ENCODE peak calls at places on chromosome 5, in four cellular contexts. One of them, this sample, is unnamed.

GRCh38 chr5:176578391-176578808 is 29.3 kb downstream of the CDHR2 start:
- DNase-seq in IMR-90: peak
- DNase-seq in adrenal gland: peak
- DNase-seq in ovary: no peak
- DNase-seq in this sample: no peak

GRCh38 chr5:110900829-110901228 is 162.0 kb downstream of the SLC25A46 start:
- DNase-seq in IMR-90: peak
- DNase-seq in ovary: no peak
- DNase-seq in adrenal gland: no peak
- DNase-seq in this sample: no peak

GRCh38 chr5:144207875-144208444 is 37.3 kb downstream of the KCTD16 start:
- DNase-seq in ovary: no peak
- DNase-seq in adrenal gland: no peak
- DNase-seq in IMR-90: no peak
- DNase-seq in this sample: no peak

GRCh38 chr5:54651482-54652076 is 134.0 kb downstream of the SNX18 start:
- DNase-seq in IMR-90: peak
- DNase-seq in adrenal gland: peak
- DNase-seq in ovary: peak
- DNase-seq in this sample: peak

GRCh38 chr5:16542275-16542674 is 74.5 kb downstream of the RETREG1 start:
- DNase-seq in IMR-90: no peak
- DNase-seq in adrenal gland: no peak
- DNase-seq in ovary: no peak
- DNase-seq in this sample: no peak

GRCh38 chr5:41404757-41405156 is 105.6 kb downstream of the PLCXD3 start:
- DNase-seq in ovary: no peak
- DNase-seq in adrenal gland: no peak
- DNase-seq in IMR-90: no peak
- DNase-seq in this sample: no peak

GRCh38 chr5:54383225-54383624 is 72.3 kb upstream of the HSPB3 start:
- DNase-seq in adrenal gland: no peak
- DNase-seq in IMR-90: peak
- DNase-seq in ovary: no peak
- DNase-seq in this sample: no peak

GRCh38 chr5:178768371-178769260 is 38.2 kb upstream of the ZNF354A start:
- DNase-seq in ovary: no peak
- DNase-seq in IMR-90: no peak
- DNase-seq in adrenal gland: no peak
- DNase-seq in this sample: no peak

GRCh38 chr5:2239237-2239910 is 356.6 kb upstream of the IRX4 start:
- DNase-seq in adrenal gland: no peak
- DNase-seq in IMR-90: no peak
- DNase-seq in ovary: no peak
- DNase-seq in this sample: no peak

GRCh38 chr5:96609369-96609768 is 52.8 kb upstream of the CAST start:
- DNase-seq in ovary: no peak
- DNase-seq in IMR-90: no peak
- DNase-seq in adrenal gland: no peak
- DNase-seq in this sample: no peak

GRCh38 chr5:179963375-179963774 is 55.7 kb upstream of the TBC1D9B start:
- DNase-seq in ovary: no peak
- DNase-seq in IMR-90: no peak
- DNase-seq in adrenal gland: no peak
- DNase-seq in this sample: no peak

GRCh38 chr5:133877351-133878235 is 90.8 kb downstream of the C5orf15 start:
- DNase-seq in adrenal gland: no peak
- DNase-seq in IMR-90: no peak
- DNase-seq in ovary: no peak
- DNase-seq in this sample: no peak

GRCh38 chr5:96113170-96113939 is 151.7 kb upstream of the ELL2 start:
- DNase-seq in adrenal gland: no peak
- DNase-seq in IMR-90: no peak
- DNase-seq in ovary: no peak
- DNase-seq in this sample: no peak

GRCh38 chr5:143200781-143201398 is 202.6 kb downstream of the NR3C1 start:
- DNase-seq in adrenal gland: peak
- DNase-seq in IMR-90: peak
- DNase-seq in ovary: no peak
- DNase-seq in this sample: no peak

GRCh38 chr5:38692346-38692745 is 135.9 kb upstream of the LIFR start:
- DNase-seq in adrenal gland: no peak
- DNase-seq in IMR-90: no peak
- DNase-seq in ovary: no peak
- DNase-seq in this sample: no peak
- H3K27ac ChIP-seq in adrenal gland: no peak
- H3K27ac ChIP-seq in IMR-90: no peak
- H3K27ac ChIP-seq in ovary: no peak
- H3K27ac ChIP-seq in this sample: no peak

GRCh38 chr5:130550553-130550940 is 614.5 kb downstream of the HINT1 start:
- DNase-seq in IMR-90: no peak
- DNase-seq in ovary: no peak
- DNase-seq in adrenal gland: no peak
- DNase-seq in this sample: no peak
- TF ChIP-seq CTCF in IMR-90: no peak
- TF ChIP-seq CTCF in ovary: no peak
- TF ChIP-seq CTCF in adrenal gland: no peak
- TF ChIP-seq CTCF in this sample: no peak

GRCh38 chr5:33997331-33997983 is 10.4 kb downstream of the AMACR start:
- DNase-seq in ovary: peak
- DNase-seq in adrenal gland: peak
- DNase-seq in IMR-90: peak
- DNase-seq in this sample: peak

GRCh38 chr5:33994845-33995244 is 10.4 kb upstream of the SLC45A2 start:
- DNase-seq in adrenal gland: no peak
- DNase-seq in IMR-90: peak
- DNase-seq in ovary: no peak
- DNase-seq in this sample: no peak

DNA sequence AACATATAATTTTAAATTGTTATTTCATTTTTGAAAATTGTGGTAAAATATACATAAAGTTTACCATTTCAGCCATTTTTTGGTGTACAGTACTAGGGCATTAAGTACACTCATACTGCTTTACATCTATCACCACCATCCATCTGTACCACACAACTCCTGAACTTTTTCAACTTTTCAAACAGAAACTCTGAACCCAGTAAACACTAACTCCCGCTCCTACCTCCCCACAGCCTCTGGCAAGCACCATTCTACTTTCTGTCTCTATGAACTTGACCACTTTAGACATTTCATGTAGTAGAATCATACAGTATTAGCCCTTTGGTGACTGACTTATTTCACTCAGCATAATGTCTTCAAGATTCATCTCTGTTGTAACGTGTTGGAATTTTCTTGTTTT is 8.4 kb upstream of the SLC45A2 start:
- DNase-seq in IMR-90: no peak
- DNase-seq in ovary: no peak
- DNase-seq in adrenal gland: no peak
- DNase-seq in this sample: no peak
- H3K27ac ChIP-seq in IMR-90: no peak
- H3K27ac ChIP-seq in ovary: no peak
- H3K27ac ChIP-seq in adrenal gland: no peak
- H3K27ac ChIP-seq in this sample: no peak

GRCh38 chr5:29001666-29002065 is 1963.3 kb upstream of the CDH9 start:
- DNase-seq in ovary: no peak
- DNase-seq in IMR-90: no peak
- DNase-seq in adrenal gland: no peak
- DNase-seq in this sample: no peak
- TF ChIP-seq CTCF in ovary: no peak
- TF ChIP-seq CTCF in IMR-90: no peak
- TF ChIP-seq CTCF in adrenal gland: no peak
- TF ChIP-seq CTCF in this sample: no peak

DNA sequence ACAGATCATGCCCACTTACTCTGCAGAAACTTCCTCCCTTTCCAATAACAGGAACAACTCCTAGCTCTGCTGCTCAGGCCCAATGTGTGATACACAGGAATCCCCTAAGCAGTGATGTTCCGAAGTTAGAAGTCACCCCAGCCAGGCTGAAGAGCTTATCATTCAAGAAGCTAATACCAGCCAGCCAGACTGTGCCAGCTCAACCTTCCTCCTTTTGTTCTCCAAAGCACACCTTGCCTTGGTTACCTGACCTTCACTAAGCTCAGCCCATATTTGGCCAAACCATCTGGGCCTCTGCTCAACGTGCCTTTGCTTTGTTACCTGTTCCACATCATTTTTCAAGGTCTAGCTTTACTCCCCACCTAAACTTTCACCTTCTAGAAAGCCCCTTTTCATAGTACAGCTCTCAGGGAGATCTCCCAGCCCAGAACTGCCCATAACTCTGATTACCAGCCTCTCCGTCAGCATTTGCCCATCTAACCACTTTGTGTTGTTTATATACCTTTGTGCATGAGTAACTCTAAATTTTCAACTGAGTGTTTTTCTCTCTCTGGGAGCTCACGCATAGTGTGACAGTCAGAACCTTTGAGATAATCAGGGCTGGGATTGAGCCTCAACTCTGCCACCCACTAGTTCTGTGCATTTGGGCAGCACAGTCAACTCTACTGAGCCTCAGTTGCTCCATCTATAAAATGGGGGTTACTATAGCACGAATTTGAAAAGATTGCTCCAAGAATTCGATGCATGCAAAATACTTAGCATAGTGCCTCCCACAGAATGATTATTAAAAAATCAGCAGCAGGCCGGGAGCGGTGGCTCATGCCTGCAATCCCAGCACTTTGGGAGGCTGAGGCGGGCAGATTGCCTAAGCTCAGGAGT is 107.6 kb upstream of the CPEB4 start:
- DNase-seq in IMR-90: no peak
- DNase-seq in ovary: no peak
- DNase-seq in adrenal gland: no peak
- DNase-seq in this sample: no peak
- H3K27ac ChIP-seq in IMR-90: peak
- H3K27ac ChIP-seq in ovary: no peak
- H3K27ac ChIP-seq in adrenal gland: peak
- H3K27ac ChIP-seq in this sample: no peak

GRCh38 chr5:139393497-139394122 is 1.3 kb downstream of the PROB1 start:
- DNase-seq in adrenal gland: no peak
- DNase-seq in ovary: no peak
- DNase-seq in IMR-90: no peak
- DNase-seq in this sample: no peak

GRCh38 chr5:139394123-139394653 is 716 bp downstream of the PROB1 start:
- DNase-seq in IMR-90: no peak
- DNase-seq in ovary: peak
- DNase-seq in adrenal gland: peak
- DNase-seq in this sample: no peak

GRCh38 chr5:139392324-139392677 is 2.6 kb upstream of the MZB1 start:
- DNase-seq in adrenal gland: no peak
- DNase-seq in IMR-90: no peak
- DNase-seq in ovary: no peak
- DNase-seq in this sample: no peak

GRCh38 chr5:139391570-139392323 is 2.0 kb upstream of the MZB1 start:
- DNase-seq in adrenal gland: no peak
- DNase-seq in ovary: no peak
- DNase-seq in IMR-90: peak
- DNase-seq in this sample: no peak

GRCh38 chr5:139392678-139393496 is 2.0 kb downstream of the PROB1 start:
- DNase-seq in adrenal gland: peak
- DNase-seq in ovary: peak
- DNase-seq in IMR-90: no peak
- DNase-seq in this sample: no peak
- TF ChIP-seq CTCF in adrenal gland: no peak
- TF ChIP-seq CTCF in ovary: no peak
- TF ChIP-seq CTCF in IMR-90: peak
- TF ChIP-seq CTCF in this sample: no peak

DNA sequence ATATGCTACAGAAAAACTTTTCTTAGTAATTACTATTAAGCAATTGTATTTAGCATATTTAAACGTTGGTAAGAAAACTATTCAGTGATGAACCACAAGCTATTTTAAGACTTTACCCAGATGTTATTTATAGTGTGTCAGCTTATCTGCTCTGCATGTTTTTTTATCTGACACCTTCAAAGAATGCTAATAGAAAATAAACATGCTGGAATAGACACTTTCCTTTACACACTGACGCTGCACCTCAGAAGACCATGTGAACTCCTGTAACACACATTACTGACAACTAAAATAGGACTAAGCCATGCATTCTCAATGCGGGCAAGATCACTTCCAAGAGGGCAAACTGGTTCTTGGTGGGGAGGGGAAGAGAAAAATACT is 38.3 kb downstream of the FNIP1 start:
- DNase-seq in adrenal gland: no peak
- DNase-seq in ovary: no peak
- DNase-seq in IMR-90: peak
- DNase-seq in this sample: no peak
- H3K27ac ChIP-seq in adrenal gland: no peak
- H3K27ac ChIP-seq in ovary: no peak
- H3K27ac ChIP-seq in IMR-90: no peak
- H3K27ac ChIP-seq in this sample: no peak

GRCh38 chr5:78361226-78361993 is 993 bp downstream of the SCAMP1 start:
- DNase-seq in adrenal gland: peak
- DNase-seq in ovary: peak
- DNase-seq in IMR-90: peak
- DNase-seq in this sample: no peak
- TF ChIP-seq CTCF in adrenal gland: peak
- TF ChIP-seq CTCF in ovary: no peak
- TF ChIP-seq CTCF in IMR-90: peak
- TF ChIP-seq CTCF in this sample: no peak

GRCh38 chr5:18754201-18754600 is 1119.9 kb downstream of the TAF11L14 start:
- DNase-seq in IMR-90: no peak
- DNase-seq in adrenal gland: no peak
- DNase-seq in ovary: no peak
- DNase-seq in this sample: no peak
- H3K27ac ChIP-seq in IMR-90: no peak
- H3K27ac ChIP-seq in adrenal gland: no peak
- H3K27ac ChIP-seq in ovary: no peak
- H3K27ac ChIP-seq in this sample: no peak

GRCh38 chr5:34833991-34834793 is 4.8 kb upstream of the TTC23L start:
- DNase-seq in ovary: no peak
- DNase-seq in adrenal gland: no peak
- DNase-seq in IMR-90: no peak
- DNase-seq in this sample: no peak
- TF ChIP-seq CTCF in ovary: no peak
- TF ChIP-seq CTCF in adrenal gland: no peak
- TF ChIP-seq CTCF in IMR-90: no peak
- TF ChIP-seq CTCF in this sample: no peak